ENCODE peak calls at places on chromosomes 2 and 18, in five cellular contexts. I is DND-41; A is neural progenitor cell; H is CD8-positive, alpha-beta memory T cell; J is effector memory CD4-positive, alpha-beta T cell. P is an unnamed sample. For H3K4me1, the result is how much of the 10 kb centered on the place peaks cover.

GRCh38 chr2:237299897-237300296 is 114.1 kb downstream of the COL6A3 start:
- DNase-seq in I (no peak), A (no peak), H (no peak), J (no peak), P (no peak)

GRCh38 chr2:73907840-73908452 is 15.1 kb downstream of the ACTG2 start:
- DNase-seq in J (peak), I (peak), A (peak), H (peak), P (peak)

GRCh38 chr2:9824956-9825720 is 18.1 kb upstream of the TAF1B start:
- DNase-seq in A (no peak), J (no peak), I (no peak), H (no peak), P (no peak)

GRCh38 chr2:97995026-97995733 is 568 bp downstream of the TMEM131 start:
- DNase-seq in A (peak), H (peak), J (peak), I (peak), P (peak)

GRCh38 chr18:23825978-23826405 is 136.7 kb downstream of the LAMA3 start:
- DNase-seq in A (no peak), J (no peak), H (no peak), I (peak), P (peak)

GRCh38 chr18:11159844-11160243 is 10.5 kb upstream of the PIEZO2 start:
- DNase-seq in I (no peak), J (no peak), H (no peak), A (no peak), P (no peak)

GRCh38 chr18:33277431-33277830 is 163.1 kb downstream of the CCDC178 start:
- DNase-seq in H (no peak), A (peak), I (no peak), J (no peak), P (no peak)

GRCh38 chr18:78295271-78295670 is 684.3 kb upstream of the SALL3 start:
- DNase-seq in J (no peak), A (no peak), H (no peak), I (no peak), P (no peak)

GRCh38 chr2:117879003-117879402 is 64.5 kb downstream of the DDX18 start:
- DNase-seq in J (no peak), I (no peak), H (no peak), A (no peak), P (no peak)

GRCh38 chr2:200929334-200930249 is 33.9 kb downstream of the ORC2 start:
- DNase-seq in H (no peak), A (no peak), J (no peak), I (no peak), P (no peak)

GRCh38 chr2:36379710-36380448 is 24.3 kb downstream of the CRIM1 start:
- DNase-seq in H (no peak), A (no peak), I (no peak), J (no peak), P (no peak)

GRCh38 chr2:133774675-133775005 is 206.4 kb upstream of the NCKAP5 start:
- DNase-seq in H (no peak), A (no peak), I (no peak), J (no peak), P (no peak)

GRCh38 chr2:63506350-63506749 is 81.9 kb downstream of the WDPCP start:
- DNase-seq in H (no peak), J (no peak), A (no peak), I (peak), P (no peak)

GRCh38 chr2:101330253-101330921 is 21.9 kb upstream of the RNF149 start:
- DNase-seq in I (peak), J (peak), H (no peak), A (peak), P (no peak)

GRCh38 chr2:236176417-236176816 is 8.2 kb upstream of the GBX2 start:
- DNase-seq in I (no peak), A (peak), H (no peak), J (no peak), P (no peak)

GRCh38 chr2:220188031-220188430 is 560.6 kb downstream of the SLC4A3 start:
- DNase-seq in A (no peak), J (no peak), H (no peak), I (no peak), P (no peak)

GRCh38 chr2:31337860-31338259 is 76.7 kb downstream of the XDH start:
- DNase-seq in J (no peak), A (no peak), I (no peak), H (no peak), P (no peak)

GRCh38 chr18:12041561-12041960 is 52.1 kb upstream of the ANKRD62 start:
- DNase-seq in J (no peak), A (no peak), I (no peak), H (no peak), P (no peak)

GRCh38 chr18:50805732-50806131 is 14.1 kb downstream of the MRO start:
- DNase-seq in A (no peak), J (no peak), H (no peak), I (no peak), P (no peak)

GRCh38 chr2:23434721-23435121 is 49.7 kb downstream of the KLHL29 start:
- DNase-seq in J (no peak), I (no peak), A (no peak), H (no peak), P (no peak)

GRCh38 chr2:111134082-111134481 is 13.4 kb downstream of the BCL2L11 start:
- DNase-seq in J (no peak), I (no peak), H (no peak), A (no peak), P (no peak)

GRCh38 chr18:30970201-30970816 is 72.2 kb downstream of the DSC3 start:
- DNase-seq in J (no peak), I (no peak), H (no peak), A (peak), P (no peak)

GRCh38 chr2:147845608-147846002 is 776 bp downstream of the ACVR2A start:
- DNase-seq in H (no peak), J (no peak), A (no peak), I (no peak), P (no peak)

GRCh38 chr2:164802095-164802744 is 39.4 kb downstream of the COBLL1 start:
- DNase-seq in J (no peak), I (no peak), H (no peak), A (no peak), P (no peak)

GRCh38 chr2:219527076-219527394 is 12.8 kb downstream of the ASIC4 start:
- DNase-seq in A (no peak), H (no peak), I (no peak), J (no peak), P (no peak)

GRCh38 chr2:175195012-175195411 is 13.5 kb upstream of the ATP5MC3 start:
- DNase-seq in J (no peak), I (no peak), H (no peak), A (no peak), P (no peak)

GRCh38 chr2:121688820-121689219 is 39.6 kb upstream of the CLASP1 start:
- DNase-seq in I (no peak), A (no peak), J (no peak), H (no peak), P (no peak)

GRCh38 chr2:121686218-121686617 is 37.0 kb upstream of the CLASP1 start:
- DNase-seq in H (no peak), J (no peak), I (no peak), A (peak), P (no peak)

GRCh38 chr2:121690095-121690494 is 40.8 kb upstream of the CLASP1 start:
- DNase-seq in J (no peak), I (no peak), H (no peak), A (no peak), P (no peak)

GRCh38 chr2:121694398-121695178 is 42.1 kb downstream of the NIFK start:
- DNase-seq in I (no peak), J (no peak), A (no peak), H (no peak), P (no peak)

GRCh38 chr2:121689356-121689755 is 40.1 kb upstream of the CLASP1 start:
- DNase-seq in A (no peak), J (no peak), H (no peak), I (no peak), P (no peak)
- H3K4me3 ChIP-seq in A (no peak), J (no peak), H (no peak), I (no peak), P (no peak)

GRCh38 chr2:127664065-127664894 is 11.1 kb downstream of the LIMS2 start:
- DNase-seq in I (no peak), A (peak), J (no peak), H (no peak), P (no peak)

GRCh38 chr2:127663566-127664064 is 11.7 kb downstream of the LIMS2 start:
- DNase-seq in I (no peak), H (no peak), J (no peak), A (no peak), P (no peak)

GRCh38 chr2:127662937-127663565 is 12.3 kb downstream of the LIMS2 start:
- DNase-seq in H (no peak), I (no peak), J (no peak), A (no peak), P (no peak)

GRCh38 chr2:127665267-127665893 is 9.9 kb downstream of the LIMS2 start:
- DNase-seq in H (no peak), I (no peak), A (no peak), J (no peak), P (no peak)

DNA sequence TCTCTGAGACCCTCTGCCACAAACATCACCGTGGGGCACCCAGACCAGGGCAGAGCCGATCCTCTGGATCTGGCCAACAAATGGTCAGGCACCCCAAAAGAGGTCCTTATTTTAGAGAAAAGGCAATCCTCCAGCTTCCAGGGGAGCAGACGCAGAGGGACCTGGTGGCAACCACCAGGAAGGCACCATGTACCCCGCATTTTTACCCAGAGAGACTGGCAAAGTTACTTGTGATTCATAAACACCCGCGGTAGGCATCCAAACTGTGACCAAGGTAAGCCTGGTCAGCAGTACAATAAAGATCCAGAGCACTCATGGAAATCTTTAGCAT is 10.5 kb downstream of the LIMS2 start:
- DNase-seq in H (no peak), A (no peak), I (no peak), J (no peak), P (no peak)
- H3K27ac ChIP-seq in H (no peak), A (no peak), I (no peak), J (no peak), P (no peak)

GRCh38 chr2:50181212-50181611 is 850.7 kb downstream of the NRXN1 start:
- DNase-seq in J (no peak), H (no peak), I (no peak), A (peak), P (no peak)
- H3K4me1 ChIP-seq in J (under half), H (under half), I (under half), A (under half), P (under half)

DNA sequence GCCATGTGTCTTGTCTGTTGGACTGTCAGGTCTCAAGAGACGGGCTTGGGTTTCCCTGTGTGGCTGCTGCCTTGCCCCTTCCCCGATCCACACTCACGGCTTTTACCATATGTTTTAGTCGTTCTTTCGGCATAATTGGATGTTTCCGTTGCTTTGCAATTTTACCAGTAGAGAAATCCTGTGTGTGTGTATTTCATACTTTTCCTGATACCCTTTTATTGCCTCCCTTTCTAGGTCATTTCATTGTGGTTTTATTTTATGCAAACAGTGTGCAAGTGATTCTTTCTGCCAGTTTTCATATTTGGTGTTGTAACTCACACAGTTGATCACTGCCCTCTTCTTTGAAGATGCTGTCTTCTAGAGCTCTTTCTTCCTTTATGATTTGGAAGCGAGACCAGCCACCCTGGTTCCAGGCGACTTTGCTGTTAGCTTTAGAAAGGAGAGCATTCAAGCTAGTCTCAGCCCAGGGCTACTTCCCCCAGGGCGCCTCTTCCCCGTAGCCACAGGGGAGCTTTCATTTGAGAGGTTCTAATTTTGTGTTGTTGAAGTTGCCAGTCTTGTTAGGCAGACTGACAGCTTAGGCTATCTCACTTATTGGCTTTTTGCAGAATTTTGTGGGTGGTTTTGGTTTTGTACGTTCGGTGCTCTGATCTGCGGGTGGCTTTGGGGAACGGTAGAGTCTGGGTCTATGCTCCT is 17.0 kb downstream of the SH3BP4 start:
- DNase-seq in H (no peak), I (no peak), A (no peak), J (no peak), P (no peak)
- H3K4me3 ChIP-seq in H (no peak), I (no peak), A (no peak), J (no peak), P (no peak)

GRCh38 chr2:60844105-60844504 is 37.3 kb upstream of the REL start:
- DNase-seq in H (no peak), A (no peak), J (no peak), I (no peak), P (no peak)

GRCh38 chr2:60853512-60853911 is 27.9 kb upstream of the REL start:
- DNase-seq in H (no peak), I (no peak), J (no peak), A (no peak), P (no peak)

GRCh38 chr2:60852282-60852860 is 29.0 kb upstream of the REL start:
- DNase-seq in I (no peak), A (no peak), J (no peak), H (no peak), P (no peak)

GRCh38 chr2:60849165-60849564 is 32.2 kb upstream of the REL start:
- DNase-seq in H (no peak), A (no peak), I (no peak), J (no peak), P (no peak)
- H3K27ac ChIP-seq in H (no peak), A (no peak), I (no peak), J (no peak), P (no peak)

DNA sequence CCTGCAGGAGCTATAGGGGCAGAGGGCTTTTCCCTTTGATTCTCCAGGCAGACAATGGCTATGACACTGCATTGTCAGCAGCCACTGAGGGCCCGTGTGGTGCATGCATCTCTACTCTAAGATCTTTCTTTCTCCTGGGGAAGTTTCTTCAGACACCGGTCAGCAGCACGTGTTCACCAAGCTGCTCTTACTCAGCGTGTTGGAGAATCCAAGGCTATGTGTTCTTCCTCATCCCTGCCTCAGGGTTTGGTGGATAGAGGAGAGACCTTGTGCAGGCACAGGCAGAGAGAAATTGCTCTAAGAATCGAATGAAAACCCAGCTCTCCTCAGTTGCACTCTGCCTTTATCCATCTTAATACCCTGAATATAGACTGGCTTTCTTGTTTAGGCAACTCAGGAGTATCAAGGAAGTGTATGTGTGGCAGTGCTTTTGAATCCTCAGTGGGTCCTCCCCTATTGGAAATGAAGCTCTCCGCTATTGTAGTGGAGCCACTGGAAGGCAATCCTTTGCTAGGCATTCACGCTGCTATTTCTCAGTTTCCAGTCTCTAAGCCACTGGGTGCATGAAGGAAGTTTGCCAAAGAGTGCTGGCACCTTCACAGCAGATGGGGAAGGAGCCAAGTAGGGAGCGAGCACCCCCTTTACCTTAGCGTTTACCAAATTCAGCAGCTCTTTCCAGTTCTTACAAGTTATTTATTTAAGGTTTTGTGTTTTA is 86.9 kb upstream of the EML6 start:
- DNase-seq in J (no peak), I (no peak), H (no peak), A (no peak), P (no peak)
- H3K4me1 ChIP-seq in J (under half), I (under half), H (under half), A (under half), P (under half)

GRCh38 chr2:54979645-54980044 is 70.6 kb downstream of the RTN4 start:
- DNase-seq in A (no peak), J (no peak), H (no peak), I (no peak), P (no peak)
- H3K4me3 ChIP-seq in A (no peak), J (no peak), H (no peak), I (no peak), P (no peak)

GRCh38 chr2:28687181-28687580 is 64.4 kb upstream of the PPP1CB start:
- DNase-seq in H (no peak), J (no peak), A (no peak), I (no peak), P (no peak)

GRCh38 chr2:28684142-28684858 is 67.3 kb upstream of the PPP1CB start:
- DNase-seq in I (no peak), H (no peak), A (no peak), J (no peak), P (no peak)

GRCh38 chr2:28680657-28681056 is 71.0 kb upstream of the PPP1CB start:
- DNase-seq in A (no peak), J (no peak), I (no peak), H (no peak), P (no peak)

GRCh38 chr2:28681216-28681981 is 70.2 kb upstream of the PPP1CB start:
- DNase-seq in I (no peak), A (no peak), H (peak), J (peak), P (peak)

DNA sequence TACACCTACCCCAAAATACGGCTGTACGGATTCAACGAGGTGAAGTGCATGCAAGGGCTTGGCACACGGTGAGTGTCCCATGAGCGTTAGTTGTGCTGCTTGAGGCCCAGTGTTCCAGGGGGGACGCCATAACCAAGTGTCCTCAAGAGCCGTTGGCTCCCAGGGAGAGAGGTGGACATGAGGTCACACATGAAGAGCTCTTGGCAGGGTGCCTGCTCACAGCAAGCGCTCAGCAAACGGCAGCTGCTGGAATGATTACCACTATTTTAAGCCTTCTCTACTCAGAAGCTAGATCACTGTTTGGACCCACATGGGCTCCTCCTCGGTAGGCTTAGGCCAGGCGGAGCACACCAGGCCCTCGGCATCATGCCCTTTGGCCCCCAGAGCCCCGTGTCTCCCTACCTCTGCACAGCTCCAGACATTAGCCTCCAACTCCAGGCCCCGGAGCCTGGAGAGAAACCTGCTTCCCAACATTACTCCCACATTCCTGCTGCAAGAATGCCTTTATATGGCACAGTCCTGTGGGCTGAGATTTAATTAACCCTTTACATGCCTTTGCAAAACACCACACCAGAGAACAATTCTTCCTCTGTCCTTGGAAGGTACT is 68.4 kb upstream of the PPP1CB start:
- DNase-seq in A (peak), I (no peak), J (no peak), H (no peak), P (no peak)
- H3K27ac ChIP-seq in A (no peak), I (no peak), J (no peak), H (peak), P (no peak)

GRCh38 chr2:33241072-33241471 is 235.4 kb upstream of the RASGRP3 start:
- DNase-seq in H (no peak), A (no peak), I (no peak), J (no peak), P (no peak)
- H3K4me1 ChIP-seq in H (under half), A (under half), I (under half), J (under half), P (under half)